ENCODE peak calls at places on chromosomes 4 and X, in ten cellular contexts. Y is pancreas; L is cardiac muscle cell; Z is neuronal stem cell; D is CD8-positive, alpha-beta memory T cell; M is GM23338; K is heart right ventricle; N is colonic mucosa; S is iPS DF 6.9; R is tibial artery. J is an unnamed sample.

GRCh38 chrX:72102760-72103159 is 29.0 kb downstream of the RTL5 start:
- DNase-seq in D (no peak), L (no peak), N (no peak), S (no peak), M (no peak), K (no peak), Y (no peak), R (no peak), Z (no peak), J (no peak)

GRCh38 chr4:123037809-123038208 is 115.4 kb upstream of the NUDT6 start:
- DNase-seq in Y (no peak), R (no peak), N (no peak), M (no peak), L (peak; percentile 53), S (no peak), D (no peak), Z (no peak), K (no peak), J (no peak)

GRCh38 chr4:107531927-107532326 is 188.1 kb downstream of the PAPSS1 start:
- DNase-seq in K (no peak), Z (no peak), S (no peak), N (peak; percentile 27), D (no peak), Y (no peak), R (no peak), M (no peak), L (no peak), J (no peak)

GRCh38 chr4:15457401-15458201 is 12.1 kb upstream of the CC2D2A start:
- DNase-seq in K (no peak), D (no peak), L (peak; percentile 84), N (no peak), S (no peak), M (peak; percentile 64), R (no peak), Z (no peak), Y (no peak), J (no peak)

GRCh38 chr4:3375688-3376087 is 66.1 kb upstream of the HGFAC start:
- DNase-seq in Y (no peak), N (no peak), L (peak; percentile 70), M (no peak), R (no peak), Z (no peak), D (no peak), K (no peak), S (no peak), J (no peak)

GRCh38 chr4:105350859-105351494 is 122.9 kb downstream of the PPA2 start:
- DNase-seq in Y (no peak), Z (no peak), M (no peak), R (no peak), D (no peak), N (no peak), S (no peak), L (peak; percentile 51), K (no peak), J (no peak)

GRCh38 chr4:110085131-110085530 is 113.3 kb downstream of the ELOVL6 start:
- DNase-seq in K (no peak), N (peak; percentile 93), L (peak; percentile 71), Y (no peak), R (no peak), Z (no peak), S (no peak), M (no peak), D (peak; percentile 6), J (no peak)

GRCh38 chr4:25865586-25865985 is 2.8 kb upstream of the SEL1L3 start:
- DNase-seq in M (peak; percentile 68), Z (no peak), N (peak; percentile 92), D (no peak), L (peak; percentile 14), S (no peak), R (no peak), K (no peak), Y (no peak), J (no peak)

GRCh38 chrX:118823263-118824172 is at the start of gene ZCCHC12:
- DNase-seq in N (no peak), D (peak; percentile 7), S (peak; percentile 41), M (peak; percentile 90), L (peak; percentile 64), R (no peak), Y (peak; percentile 62), K (peak; percentile 25), Z (peak; percentile 75), J (no peak)

GRCh38 chr4:86496094-86497060 is 97.7 kb upstream of the PTPN13 start:
- DNase-seq in K (no peak), R (no peak), Y (no peak), M (peak; percentile 70), L (peak; percentile 71), N (peak; percentile 32), S (no peak), D (no peak), Z (no peak), J (no peak)
- H3K27ac ChIP-seq in K (no peak overlapping the region), R (no peak overlapping the region), Y (no peak overlapping the region), M (no peak overlapping the region), L (no peak overlapping the region), N (no peak overlapping the region), S (no peak overlapping the region), D (no peak overlapping the region), Z (no peak overlapping the region), J (no peak overlapping the region)

DNA sequence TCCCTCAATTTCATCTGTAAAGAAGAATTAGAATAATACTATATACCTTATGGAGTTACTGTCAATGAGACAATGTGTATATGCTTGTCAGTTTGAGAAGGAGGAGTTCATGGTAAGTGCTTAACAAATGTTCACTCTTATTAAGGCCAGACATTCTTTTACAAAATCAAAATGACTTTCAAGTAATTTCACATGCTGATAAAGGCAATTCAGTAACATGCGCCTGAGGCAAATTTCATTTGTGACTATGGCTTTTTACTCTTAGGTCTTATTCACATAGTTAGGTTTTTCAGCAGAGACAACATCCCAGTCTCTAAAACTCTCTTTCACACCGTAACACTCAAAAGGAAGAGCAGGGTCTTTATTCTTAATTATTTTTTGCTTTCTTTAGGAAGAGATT is 174.4 kb downstream of the CAMK2D start:
- DNase-seq in Z (no peak), D (no peak), R (no peak), S (no peak), L (no peak), N (no peak), M (no peak), Y (no peak), K (no peak), J (no peak)
- H3K36me3 ChIP-seq in Z (no peaks in the 10 kb centered on the region), D (no peaks in the 10 kb centered on the region), R (no peaks in the 10 kb centered on the region), S (no peaks in the 10 kb centered on the region), L (no peaks in the 10 kb centered on the region), N (no peaks in the 10 kb centered on the region), M (no peaks in the 10 kb centered on the region), Y (no peaks in the 10 kb centered on the region), K (no peaks in the 10 kb centered on the region), J (no peaks in the 10 kb centered on the region)

GRCh38 chr4:8220661-8221446 is 21.8 kb downstream of the SH3TC1 start:
- DNase-seq in S (no peak), K (no peak), Z (no peak), Y (peak; percentile 29), M (no peak), L (no peak), D (no peak), R (no peak), N (no peak), J (no peak)
- H3K27ac ChIP-seq in S (no peak overlapping the region), K (peak overlapping the region; percentile 50), Z (no peak overlapping the region), Y (no peak overlapping the region), M (no peak overlapping the region), L (no peak overlapping the region), D (no peak overlapping the region), R (no peak overlapping the region), N (no peak overlapping the region), J (no peak overlapping the region)

GRCh38 chr4:75497133-75497532 is 17.1 kb downstream of the RCHY1 start:
- DNase-seq in D (no peak), M (no peak), Z (no peak), K (no peak), L (peak; percentile 9), S (no peak), Y (no peak), N (no peak), R (no peak), J (no peak)

GRCh38 chr4:75490155-75490554 is 24.0 kb downstream of the RCHY1 start:
- DNase-seq in S (no peak), D (no peak), Y (no peak), L (peak; percentile 58), M (peak; percentile 29), K (no peak), Z (no peak), R (no peak), N (no peak), J (no peak)

GRCh38 chr4:75498041-75498440 is 16.2 kb downstream of the RCHY1 start:
- DNase-seq in Z (no peak), Y (no peak), N (no peak), M (no peak), R (no peak), S (no peak), L (peak; percentile 25), D (no peak), K (no peak), J (no peak)

GRCh38 chr4:75495489-75495888 is 18.7 kb downstream of the RCHY1 start:
- DNase-seq in N (no peak), K (no peak), D (no peak), L (no peak), S (no peak), M (no peak), Z (no peak), Y (no peak), R (no peak), J (no peak)

DNA sequence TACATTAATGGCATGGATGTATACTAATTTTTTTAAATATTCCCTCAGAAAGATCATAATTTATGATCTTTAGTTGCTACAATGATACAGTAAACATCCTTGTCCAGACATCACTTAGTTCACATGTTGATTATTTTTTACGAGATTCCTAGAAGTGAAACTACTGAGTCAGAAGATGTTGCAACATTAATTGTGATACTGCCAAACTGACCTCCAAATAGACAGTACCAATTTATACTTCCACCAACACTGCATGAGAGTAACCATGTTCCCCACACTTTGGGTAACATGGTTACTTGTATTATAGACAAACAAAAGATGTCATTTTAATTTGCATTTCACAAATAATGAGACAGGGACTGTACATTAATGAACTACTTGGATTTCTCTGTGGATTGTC is 19.6 kb downstream of the RCHY1 start:
- DNase-seq in K (no peak), S (no peak), L (peak; percentile 82), M (no peak), Y (no peak), Z (no peak), R (no peak), N (no peak), D (no peak), J (no peak)
- H3K36me3 ChIP-seq in K (no peaks in the 10 kb centered on the region), S (peaks cover 2% of the 10 kb centered on the region), L (peaks cover 39% of the 10 kb centered on the region), M (peaks cover 3% of the 10 kb centered on the region), Y (no peaks in the 10 kb centered on the region), Z (peaks cover 1% of the 10 kb centered on the region), R (peaks cover 25% of the 10 kb centered on the region), N (peaks cover 4% of the 10 kb centered on the region), D (peaks cover 32% of the 10 kb centered on the region), J (peaks cover 13% of the 10 kb centered on the region)

DNA sequence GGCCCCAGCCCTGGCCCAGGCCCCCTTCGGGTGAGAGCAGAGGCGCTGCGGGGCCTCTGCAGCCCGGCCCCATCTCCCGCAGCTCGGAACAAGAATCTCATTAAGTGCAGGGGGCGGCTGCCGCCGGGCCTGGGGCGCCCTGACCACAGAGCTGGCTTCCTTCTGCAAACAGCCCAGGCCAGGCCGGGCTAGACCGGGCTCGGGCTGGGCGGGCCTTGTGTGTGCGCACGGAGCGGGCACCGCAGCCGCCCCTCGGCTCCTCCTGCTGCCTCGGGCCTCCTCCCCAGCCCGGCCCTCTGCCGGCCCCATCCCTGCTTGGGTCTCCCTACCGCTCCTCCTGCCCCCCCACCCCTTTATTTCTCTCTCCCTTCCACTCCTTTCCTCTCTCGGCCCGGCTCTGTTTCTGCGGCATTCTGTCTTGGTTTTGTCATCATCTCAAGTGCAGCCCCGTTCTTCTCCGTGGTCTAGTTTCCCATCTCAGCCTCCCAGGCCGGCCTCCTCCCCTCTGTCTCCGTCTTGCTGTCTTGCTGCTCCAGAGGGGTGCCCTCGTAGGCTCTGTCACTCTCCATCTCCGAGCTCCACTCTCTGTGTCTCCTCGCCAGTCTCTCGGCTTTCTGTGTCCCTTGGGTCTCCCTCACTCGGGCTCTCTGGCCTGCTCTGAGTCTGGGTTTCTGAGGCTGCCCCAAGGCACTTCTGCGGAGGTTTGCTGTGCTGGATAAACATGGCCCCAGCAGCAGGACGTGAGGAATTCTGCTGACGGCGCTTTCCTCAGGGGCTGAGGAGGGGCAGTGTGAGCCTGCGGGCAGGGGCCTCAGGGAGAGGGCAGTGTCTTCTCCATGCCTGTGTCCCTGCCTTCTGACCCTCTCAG is 83.5 kb downstream of the EFNB1 start:
- DNase-seq in S (no peak), Z (peak; percentile 49), K (no peak), L (no peak), D (no peak), M (peak; percentile 46), Y (no peak), N (no peak), R (no peak), J (no peak)
- H3K27ac ChIP-seq in S (no peak overlapping the region), Z (peak overlapping the region; percentile 54), K (no peak overlapping the region), L (peak overlapping the region; percentile 51), D (no peak overlapping the region), M (no peak overlapping the region), Y (no peak overlapping the region), N (no peak overlapping the region), R (no peak overlapping the region), J (peak overlapping the region; percentile 12)

J was measured in thoracic aorta.